ENCODE peak calls at places on chromosomes 2 and 18, in five cellular contexts. P, T, L, N and J are unnamed samples.

GRCh38 chr2:240593026-240593702 is 6.6 kb downstream of the CAPN10 start:
- DNase-seq in N (no peak), P (peak; percentile 72), T (no peak), L (no peak), J (no peak)

GRCh38 chr2:129192117-129192516 is 787.3 kb upstream of the RAB6C start:
- DNase-seq in L (no peak), P (no peak), T (no peak), N (no peak), J (no peak)

GRCh38 chr2:170679607-170680079 is 35.5 kb upstream of the SP5 start:
- DNase-seq in T (no peak), N (no peak), L (no peak), P (no peak), J (no peak)

GRCh38 chr2:110948027-110948687 is 172.6 kb upstream of the BCL2L11 start:
- DNase-seq in L (no peak), N (no peak), T (no peak), P (no peak), J (no peak)

GRCh38 chr2:102052367-102052764 is 60.6 kb downstream of the IL1R2 start:
- DNase-seq in T (no peak), L (no peak), P (no peak), N (no peak), J (no peak)

GRCh38 chr18:8116346-8117007 is 492.8 kb upstream of the RAB12 start:
- DNase-seq in L (no peak), P (no peak), N (no peak), T (no peak), J (no peak)

GRCh38 chr2:119857742-119858141 is 98.0 kb downstream of the PTPN4 start:
- DNase-seq in L (no peak), T (no peak), P (no peak), N (no peak), J (no peak)

GRCh38 chr18:63646916-63647315 is 2.9 kb upstream of the SERPINB4 start:
- DNase-seq in P (no peak), T (no peak), N (no peak), L (no peak), J (no peak)

GRCh38 chr2:76194376-76194775 is 483.7 kb upstream of the GCFC2 start:
- DNase-seq in T (no peak), P (no peak), N (no peak), L (no peak), J (no peak)